ENCODE peak calls at places on chromosomes 4 and X, in six cellular contexts. One of them, this sample, is unnamed.

GRCh38 chrX:150229481-150229880 is 133.6 kb upstream of the MAMLD1 start:
- DNase-seq in AG09319: no peak
- DNase-seq in HT1080: no peak
- DNase-seq in GM23248: no peak
- DNase-seq in stimulated activated CD8-positive, alpha-beta memory T cell treated with anti-CD3 and anti-CD28 coated beads, Interleukin-2, amount 100 ng/mL, for 48 hours: no peak
- DNase-seq in activated CD8-positive, alpha-beta memory T cell treated with anti-CD3 and anti-CD28 coated beads, Interleukin-2, amount 50 U/mL, for 48 hours: no peak
- DNase-seq in this sample: no peak

GRCh38 chr4:140109626-140110213 is 44.3 kb downstream of the MAML3 start:
- DNase-seq in HT1080: no peak
- DNase-seq in activated CD8-positive, alpha-beta memory T cell treated with anti-CD3 and anti-CD28 coated beads, Interleukin-2, amount 50 U/mL, for 48 hours: no peak
- DNase-seq in stimulated activated CD8-positive, alpha-beta memory T cell treated with anti-CD3 and anti-CD28 coated beads, Interleukin-2, amount 100 ng/mL, for 48 hours: no peak
- DNase-seq in GM23248: no peak
- DNase-seq in AG09319: no peak
- DNase-seq in this sample: no peak

GRCh38 chr4:37728064-37728463 is 41.9 kb upstream of the RELL1 start:
- DNase-seq in AG09319: no peak
- DNase-seq in HT1080: no peak
- DNase-seq in GM23248: no peak
- DNase-seq in stimulated activated CD8-positive, alpha-beta memory T cell treated with anti-CD3 and anti-CD28 coated beads, Interleukin-2, amount 100 ng/mL, for 48 hours: no peak
- DNase-seq in activated CD8-positive, alpha-beta memory T cell treated with anti-CD3 and anti-CD28 coated beads, Interleukin-2, amount 50 U/mL, for 48 hours: no peak
- DNase-seq in this sample: no peak

GRCh38 chr4:4754641-4755040 is 104.8 kb upstream of the MSX1 start:
- DNase-seq in stimulated activated CD8-positive, alpha-beta memory T cell treated with anti-CD3 and anti-CD28 coated beads, Interleukin-2, amount 100 ng/mL, for 48 hours: no peak
- DNase-seq in AG09319: no peak
- DNase-seq in activated CD8-positive, alpha-beta memory T cell treated with anti-CD3 and anti-CD28 coated beads, Interleukin-2, amount 50 U/mL, for 48 hours: no peak
- DNase-seq in GM23248: no peak
- DNase-seq in HT1080: no peak
- DNase-seq in this sample: no peak

GRCh38 chr4:13700196-13701140 is 72.9 kb upstream of the BOD1L1 start:
- DNase-seq in stimulated activated CD8-positive, alpha-beta memory T cell treated with anti-CD3 and anti-CD28 coated beads, Interleukin-2, amount 100 ng/mL, for 48 hours: no peak
- DNase-seq in activated CD8-positive, alpha-beta memory T cell treated with anti-CD3 and anti-CD28 coated beads, Interleukin-2, amount 50 U/mL, for 48 hours: no peak
- DNase-seq in HT1080: peak
- DNase-seq in AG09319: peak
- DNase-seq in GM23248: peak
- DNase-seq in this sample: no peak

GRCh38 chrX:48474127-48474526 is 1.9 kb upstream of the FTSJ1 start:
- DNase-seq in stimulated activated CD8-positive, alpha-beta memory T cell treated with anti-CD3 and anti-CD28 coated beads, Interleukin-2, amount 100 ng/mL, for 48 hours: no peak
- DNase-seq in activated CD8-positive, alpha-beta memory T cell treated with anti-CD3 and anti-CD28 coated beads, Interleukin-2, amount 50 U/mL, for 48 hours: no peak
- DNase-seq in GM23248: peak
- DNase-seq in HT1080: peak
- DNase-seq in AG09319: no peak
- DNase-seq in this sample: no peak

GRCh38 chrX:40176256-40176978 is 78.7 kb upstream of the BCOR start:
- DNase-seq in activated CD8-positive, alpha-beta memory T cell treated with anti-CD3 and anti-CD28 coated beads, Interleukin-2, amount 50 U/mL, for 48 hours: peak
- DNase-seq in HT1080: no peak
- DNase-seq in stimulated activated CD8-positive, alpha-beta memory T cell treated with anti-CD3 and anti-CD28 coated beads, Interleukin-2, amount 100 ng/mL, for 48 hours: peak
- DNase-seq in GM23248: peak
- DNase-seq in AG09319: no peak
- DNase-seq in this sample: no peak

GRCh38 chr4:8081621-8082516 is 76.7 kb downstream of the ABLIM2 start:
- DNase-seq in AG09319: no peak
- DNase-seq in HT1080: no peak
- DNase-seq in stimulated activated CD8-positive, alpha-beta memory T cell treated with anti-CD3 and anti-CD28 coated beads, Interleukin-2, amount 100 ng/mL, for 48 hours: no peak
- DNase-seq in activated CD8-positive, alpha-beta memory T cell treated with anti-CD3 and anti-CD28 coated beads, Interleukin-2, amount 50 U/mL, for 48 hours: no peak
- DNase-seq in GM23248: no peak
- DNase-seq in this sample: no peak

GRCh38 chr4:65665951-65666523 is 4.3 kb downstream of the EPHA5 start:
- DNase-seq in stimulated activated CD8-positive, alpha-beta memory T cell treated with anti-CD3 and anti-CD28 coated beads, Interleukin-2, amount 100 ng/mL, for 48 hours: no peak
- DNase-seq in HT1080: peak
- DNase-seq in AG09319: no peak
- DNase-seq in GM23248: peak
- DNase-seq in activated CD8-positive, alpha-beta memory T cell treated with anti-CD3 and anti-CD28 coated beads, Interleukin-2, amount 50 U/mL, for 48 hours: no peak
- DNase-seq in this sample: no peak